ENCODE peak calls at places on chromosomes 4 and X, in eight cellular contexts. C is heart right ventricle, L is GM04504, I is astrocyte of the cerebellum, U is anterior cingulate cortex, D is T1000, N is posterior cingulate gyrus, J is uterus. V is an unnamed sample.

GRCh38 chr4:89468632-89469031 is 161.0 kb upstream of the GPRIN3 start:
- DNase-seq in C (no peak), L (no peak), I (no peak), U (no peak), D (no peak), N (no peak), J (no peak), V (no peak)

GRCh38 chr4:53346920-53347852 is 18.7 kb downstream of the SCFD2 start:
- DNase-seq in C (peak; percentile 32), L (peak; percentile 57), I (no peak), U (no peak), D (peak; percentile 43), N (no peak), J (no peak), V (no peak)

GRCh38 chrX:41664307-41665299 is 24.2 kb upstream of the GPR34 start:
- DNase-seq in C (no peak), L (no peak), I (no peak), U (no peak), D (no peak), N (no peak), J (no peak), V (no peak)

GRCh38 chr4:78774395-78774794 is 1.8 kb upstream of the BMP2K start:
- DNase-seq in C (no peak), L (no peak), I (no peak), U (no peak), D (no peak), N (no peak), J (no peak), V (no peak)

GRCh38 chr4:110644008-110644407 is 21.1 kb upstream of the PITX2 start:
- DNase-seq in C (no peak), L (no peak), I (no peak), U (no peak), D (no peak), N (no peak), J (no peak), V (no peak)

GRCh38 chr4:113468165-113469022 is 293.1 kb downstream of the CAMK2D start:
- DNase-seq in C (peak; percentile 82), L (peak; percentile 99), I (peak; percentile 99), U (no peak), D (peak; percentile 92), N (peak; percentile 31), J (peak; percentile 92), V (peak; percentile 40)

GRCh38 chr4:80610845-80611244 is 275.3 kb downstream of the CFAP299 start:
- DNase-seq in C (no peak), L (peak; percentile 12), I (peak; percentile 8), U (no peak), D (no peak), N (no peak), J (no peak), V (no peak)

GRCh38 chrX:153582896-153583295 is 16.0 kb downstream of the CCNQ start:
- DNase-seq in C (no peak), L (no peak), I (no peak), U (no peak), D (no peak), N (no peak), J (no peak), V (no peak)

GRCh38 chr4:76782837-76783236 is 115.1 kb downstream of the SOWAHB start:
- DNase-seq in C (no peak), L (peak; percentile 71), I (peak; percentile 73), U (no peak), D (no peak), N (no peak), J (no peak), V (no peak)

GRCh38 chr4:41679991-41680390 is 68.5 kb downstream of the PHOX2B start:
- DNase-seq in C (no peak), L (no peak), I (no peak), U (no peak), D (no peak), N (no peak), J (no peak), V (no peak)

GRCh38 chrX:133444952-133445831 is 29.9 kb upstream of the GPC4 start:
- DNase-seq in C (no peak), L (no peak), I (no peak), U (no peak), D (no peak), N (no peak), J (no peak), V (no peak)

GRCh38 chr4:78951862-78952472 is 12.7 kb upstream of the PAQR3 start:
- DNase-seq in C (no peak), L (peak; percentile 11), I (peak; percentile 28), U (no peak), D (no peak), N (no peak), J (no peak), V (peak; percentile 44)

GRCh38 chrX:78092296-78092695 is 11.8 kb upstream of the PGK1 start:
- DNase-seq in C (no peak), L (no peak), I (peak; percentile 19), U (no peak), D (peak; percentile 51), N (no peak), J (no peak), V (no peak)

GRCh38 chr4:3371581-3372001 is 70.2 kb upstream of the HGFAC start:
- DNase-seq in C (no peak), L (no peak), I (no peak), U (no peak), D (no peak), N (no peak), J (peak; percentile 36), V (no peak)

GRCh38 chr4:61374612-61374920 is 174.4 kb downstream of the ADGRL3 start:
- DNase-seq in C (no peak), L (no peak), I (peak; percentile 88), U (no peak), D (no peak), N (no peak), J (no peak), V (peak; percentile 4)

GRCh38 chr4:88137112-88137511 is 21.3 kb downstream of the ABCG2 start:
- DNase-seq in C (no peak), L (no peak), I (no peak), U (no peak), D (no peak), N (no peak), J (no peak), V (no peak)

GRCh38 chr4:7989654-7990053 is 50.0 kb upstream of the AFAP1 start:
- DNase-seq in C (no peak), L (no peak), I (no peak), U (no peak), D (no peak), N (no peak), J (no peak), V (no peak)

GRCh38 chrX:106726485-106727437 is at the start of gene RNF128:
- DNase-seq in C (peak; percentile 3), L (no peak), I (no peak), U (peak; percentile 8), D (peak; percentile 3), N (peak; percentile 63), J (no peak), V (peak; percentile 31)

GRCh38 chrX:103063191-103063845 is 653 bp downstream of the BEX1 start:
- DNase-seq in C (no peak), L (peak; percentile 5), I (peak; percentile 18), U (no peak), D (no peak), N (peak; percentile 22), J (no peak), V (peak; percentile 17)

GRCh38 chrX:68433155-68433980 is at the start of gene OPHN1:
- DNase-seq in C (peak; percentile 74), L (peak; percentile 45), I (peak; percentile 28), U (peak; percentile 50), D (peak; percentile 39), N (peak; percentile 71), J (peak; percentile 80), V (peak; percentile 76)

GRCh38 chr4:119525005-119525749 is 103.4 kb downstream of the PDE5A start:
- DNase-seq in C (no peak), L (peak; percentile 38), I (peak; percentile 41), U (no peak), D (no peak), N (no peak), J (no peak), V (no peak)

GRCh38 chr4:23697001-23697528 is 192.8 kb downstream of the PPARGC1A start:
- DNase-seq in C (no peak), L (no peak), I (no peak), U (no peak), D (no peak), N (no peak), J (no peak), V (no peak)

V was measured in putamen.